ENCODE peak calls at places on chromosome 19, in five cellular contexts. P is AML-193; U is frontal cortex; A is naive thymus-derived CD8-positive, alpha-beta T cell; B is adipocyte. T is an unnamed sample.

GRCh38 chr19:40799558-40800338 is 757 bp downstream of the EGLN2 start:
- DNase-seq in P (no peak), U (no peak), A (peak; percentile 26), B (peak; percentile 71), T (no peak)

GRCh38 chr19:12825259-12826131 is 8.9 kb downstream of the RTBDN start:
- DNase-seq in P (no peak), U (no peak), A (no peak), B (no peak), T (no peak)

GRCh38 chr19:743168-743687 is 7.7 kb upstream of the MISP start:
- DNase-seq in P (no peak), U (no peak), A (no peak), B (no peak), T (no peak)

GRCh38 chr19:28468701-28469459 is 744.1 kb downstream of the UQCRFS1 start:
- DNase-seq in P (no peak), U (no peak), A (peak; percentile 12), B (peak; percentile 51), T (no peak)

GRCh38 chr19:7870571-7871279 is 3.5 kb downstream of the PRR36 start:
- DNase-seq in P (peak; percentile 17), U (no peak), A (no peak), B (no peak), T (peak; percentile 15)

GRCh38 chr19:14954071-14954655 is 12.9 kb downstream of the OR7C2 start:
- DNase-seq in P (no peak), U (no peak), A (no peak), B (no peak), T (no peak)

GRCh38 chr19:45528744-45529453 is 21.6 kb downstream of the VASP start:
- DNase-seq in P (no peak), U (no peak), A (no peak), B (no peak), T (no peak)

GRCh38 chr19:18321729-18322091 is 1.2 kb downstream of the LSM4 start:
- DNase-seq in P (peak; percentile 51), U (no peak), A (no peak), B (peak; percentile 37), T (no peak)

GRCh38 chr19:49145485-49146407 is 9.4 kb downstream of the HRC start:
- DNase-seq in P (peak; percentile 34), U (peak; percentile 82), A (peak; percentile 69), B (peak; percentile 82), T (peak; percentile 59)

GRCh38 chr19:49593233-49594113 is 2.5 kb downstream of the PRR12 start:
- DNase-seq in P (peak; percentile 89), U (peak; percentile 100), A (peak; percentile 87), B (peak; percentile 97), T (peak; percentile 78)

GRCh38 chr19:55097864-55098715 is 19.3 kb downstream of the PPP1R12C start:
- DNase-seq in P (no peak), U (no peak), A (no peak), B (no peak), T (no peak)

GRCh38 chr19:13692096-13692495 is 72.2 kb upstream of the MRI1 start:
- DNase-seq in P (no peak), U (peak; percentile 63), A (no peak), B (peak; percentile 25), T (peak; percentile 91)

GRCh38 chr19:12891553-12892021 is 627 bp downstream of the GCDH start:
- DNase-seq in P (no peak), U (no peak), A (no peak), B (no peak), T (no peak)

GRCh38 chr19:16571283-16571682 is 932 bp downstream of the SLC35E1 start:
- DNase-seq in P (peak; percentile 53), U (no peak), A (no peak), B (peak; percentile 33), T (peak; percentile 64)

GRCh38 chr19:18966304-18966703 is 25.3 kb upstream of the HOMER3 start:
- DNase-seq in P (peak; percentile 10), U (no peak), A (no peak), B (no peak), T (no peak)

GRCh38 chr19:28691683-28692082 is 521.3 kb downstream of the UQCRFS1 start:
- DNase-seq in P (no peak), U (no peak), A (no peak), B (no peak), T (no peak)

GRCh38 chr19:18800079-18800478 is 9.0 kb upstream of the COMP start:
- DNase-seq in P (no peak), U (no peak), A (no peak), B (no peak), T (no peak)

GRCh38 chr19:38852231-38853044 is 2.7 kb upstream of the HNRNPL start:
- DNase-seq in P (peak; percentile 51), U (peak; percentile 47), A (peak; percentile 52), B (peak; percentile 81), T (peak; percentile 56)

GRCh38 chr19:33193864-33194362 is at the start of gene LRP3:
- DNase-seq in P (no peak), U (peak; percentile 77), A (no peak), B (peak; percentile 81), T (no peak)

GRCh38 chr19:55369651-55370304 is 485 bp downstream of the IL11 start:
- DNase-seq in P (no peak), U (peak; percentile 86), A (no peak), B (peak; percentile 83), T (no peak)

GRCh38 chr19:21581646-21582045 is 76.2 kb downstream of the ZNF429 start:
- DNase-seq in P (no peak), U (no peak), A (no peak), B (no peak), T (no peak)

GRCh38 chr19:45404557-45405434 is at the start of gene PPP1R13L:
- DNase-seq in P (no peak), U (peak; percentile 67), A (no peak), B (peak; percentile 58), T (peak; percentile 80)

GRCh38 chr19:29666634-29667389 is 1.6 kb downstream of the PLEKHF1 start:
- DNase-seq in P (no peak), U (no peak), A (no peak), B (peak; percentile 88), T (no peak)

GRCh38 chr19:43470288-43470687 is 4.9 kb upstream of the LYPD3 start:
- DNase-seq in P (no peak), U (no peak), A (peak; percentile 23), B (peak; percentile 7), T (no peak)

GRCh38 chr19:55653651-55654322 is 1.0 kb upstream of the U2AF2 start:
- DNase-seq in P (peak; percentile 95), U (peak; percentile 93), A (peak; percentile 99), B (peak; percentile 99), T (peak; percentile 99)

GRCh38 chr19:55284405-55285058 is 735 bp downstream of the BRSK1 start:
- DNase-seq in P (no peak), U (no peak), A (no peak), B (peak; percentile 8), T (no peak)

GRCh38 chr19:46608178-46608577 is 7.0 kb downstream of the CALM3 start:
- DNase-seq in P (no peak), U (peak; percentile 6), A (no peak), B (no peak), T (no peak)

GRCh38 chr19:35357867-35358573 is at the start of gene FFAR3:
- DNase-seq in P (peak; percentile 90), U (no peak), A (no peak), B (peak; percentile 12), T (no peak)

GRCh38 chr19:29590278-29590677 is 15.8 kb upstream of the POP4 start:
- DNase-seq in P (no peak), U (no peak), A (no peak), B (no peak), T (no peak)

GRCh38 chr19:51472607-51473006 is 5.7 kb upstream of the CEACAM18 start:
- DNase-seq in P (no peak), U (no peak), A (no peak), B (no peak), T (no peak)